ENCODE peak calls at places on chromosomes 16 and 17, in nine cellular contexts. K is uterus, G is prostate gland, D is tibial nerve, P is erythroblast, Y is adrenal gland, M is lower leg skin, L is GM12892, R is testis. O is an unnamed sample.
A peak's percentile ranks its signal among the peaks of the same experiment; 100 is the strongest.

GRCh38 chr17:79812969-79813825 is 16.3 kb upstream of the CBX8 start:
- DNase-seq in K (no peak), G (no peak), D (no peak), P (peak; percentile 34), Y (no peak), M (no peak), L (no peak), R (no peak), O (no peak)

GRCh38 chr16:26816885-26817571 is 249.7 kb upstream of the C16orf82 start:
- DNase-seq in K (no peak), G (no peak), D (no peak), P (no peak), Y (no peak), M (no peak), L (no peak), R (no peak), O (no peak)

GRCh38 chr17:48636177-48637018 is 10.2 kb upstream of the HOXB9 start:
- DNase-seq in K (peak; percentile 46), G (no peak), D (peak; percentile 26), P (peak; percentile 80), Y (peak; percentile 74), M (no peak), L (peak; percentile 84), R (peak; percentile 91), O (no peak)

GRCh38 chr17:81511800-81512559 is 619 bp downstream of the ACTG1 start:
- DNase-seq in K (peak; percentile 22), G (no peak), D (no peak), P (peak; percentile 69), Y (peak; percentile 50), M (peak; percentile 46), L (no peak), R (peak; percentile 32), O (no peak)

GRCh38 chr17:38742431-38743308 is 5.5 kb downstream of the PCGF2 start:
- DNase-seq in K (peak; percentile 83), G (no peak), D (no peak), P (peak; percentile 31), Y (peak; percentile 62), M (peak; percentile 67), L (no peak), R (peak; percentile 77), O (no peak)

GRCh38 chr17:73795730-73796129 is 151.5 kb upstream of the SDK2 start:
- DNase-seq in K (no peak), G (no peak), D (no peak), P (no peak), Y (no peak), M (no peak), L (no peak), R (no peak), O (no peak)

GRCh38 chr16:7482596-7483290 is 150.1 kb downstream of the RBFOX1 start:
- DNase-seq in K (no peak), G (no peak), D (no peak), P (no peak), Y (no peak), M (no peak), L (no peak), R (no peak), O (no peak)

GRCh38 chr17:60809421-60809820 is 131.8 kb downstream of the BCAS3 start:
- DNase-seq in K (no peak), G (no peak), D (no peak), P (no peak), Y (no peak), M (no peak), L (no peak), R (no peak), O (no peak)

GRCh38 chr16:56468800-56469199 is 17.4 kb downstream of the OGFOD1 start:
- DNase-seq in K (no peak), G (no peak), D (no peak), P (no peak), Y (no peak), M (no peak), L (no peak), R (no peak), O (no peak)

GRCh38 chr16:73056911-73057310 is 9.0 kb upstream of the ZFHX3 start:
- DNase-seq in K (no peak), G (no peak), D (no peak), P (no peak), Y (no peak), M (no peak), L (no peak), R (no peak), O (no peak)

GRCh38 chr17:39195568-39196160 is 1.8 kb downstream of the CACNB1 start:
- DNase-seq in K (no peak), G (no peak), D (no peak), P (no peak), Y (no peak), M (no peak), L (no peak), R (no peak), O (no peak)

GRCh38 chr17:55334881-55335523 is 70.2 kb downstream of the HLF start:
- DNase-seq in K (no peak), G (no peak), D (no peak), P (no peak), Y (no peak), M (no peak), L (no peak), R (no peak), O (no peak)

GRCh38 chr17:62681939-62682381 is 54.5 kb downstream of the MRC2 start:
- DNase-seq in K (no peak), G (no peak), D (no peak), P (no peak), Y (no peak), M (no peak), L (no peak), R (no peak), O (no peak)

GRCh38 chr16:68412061-68412460 is 36.2 kb downstream of the SMPD3 start:
- DNase-seq in K (no peak), G (no peak), D (no peak), P (no peak), Y (no peak), M (no peak), L (no peak), R (no peak), O (no peak)

GRCh38 chr16:27355610-27356009 is 41.8 kb downstream of the IL4R start:
- DNase-seq in K (no peak), G (no peak), D (no peak), P (peak; percentile 74), Y (peak; percentile 44), M (no peak), L (no peak), R (peak; percentile 77), O (peak; percentile 19)

GRCh38 chr16:11016524-11016988 is 72.2 kb downstream of the CLEC16A start:
- DNase-seq in K (no peak), G (no peak), D (no peak), P (no peak), Y (no peak), M (peak; percentile 65), L (no peak), R (no peak), O (no peak)

GRCh38 chr17:47995241-47995935 is 24.5 kb downstream of the CDK5RAP3 start:
- DNase-seq in K (no peak), G (no peak), D (no peak), P (no peak), Y (no peak), M (no peak), L (no peak), R (no peak), O (no peak)

GRCh38 chr16:87815567-87815966 is 49.8 kb upstream of the KLHDC4 start:
- DNase-seq in K (no peak), G (no peak), D (no peak), P (no peak), Y (no peak), M (no peak), L (no peak), R (peak; percentile 51), O (no peak)

GRCh38 chr17:29591737-29592624 is 951 bp upstream of the ANKRD13B start:
- DNase-seq in K (peak; percentile 89), G (peak; percentile 83), D (peak; percentile 77), P (peak; percentile 73), Y (peak; percentile 88), M (peak; percentile 81), L (peak; percentile 85), R (peak; percentile 90), O (peak; percentile 82)
- TF ChIP-seq POLR2A in K (peak; percentile 17), G (peak; percentile 58), D (no peak), P (no peak), Y (peak; percentile 5), M (no peak), L (no peak), R (no peak), O (no peak)

DNA sequence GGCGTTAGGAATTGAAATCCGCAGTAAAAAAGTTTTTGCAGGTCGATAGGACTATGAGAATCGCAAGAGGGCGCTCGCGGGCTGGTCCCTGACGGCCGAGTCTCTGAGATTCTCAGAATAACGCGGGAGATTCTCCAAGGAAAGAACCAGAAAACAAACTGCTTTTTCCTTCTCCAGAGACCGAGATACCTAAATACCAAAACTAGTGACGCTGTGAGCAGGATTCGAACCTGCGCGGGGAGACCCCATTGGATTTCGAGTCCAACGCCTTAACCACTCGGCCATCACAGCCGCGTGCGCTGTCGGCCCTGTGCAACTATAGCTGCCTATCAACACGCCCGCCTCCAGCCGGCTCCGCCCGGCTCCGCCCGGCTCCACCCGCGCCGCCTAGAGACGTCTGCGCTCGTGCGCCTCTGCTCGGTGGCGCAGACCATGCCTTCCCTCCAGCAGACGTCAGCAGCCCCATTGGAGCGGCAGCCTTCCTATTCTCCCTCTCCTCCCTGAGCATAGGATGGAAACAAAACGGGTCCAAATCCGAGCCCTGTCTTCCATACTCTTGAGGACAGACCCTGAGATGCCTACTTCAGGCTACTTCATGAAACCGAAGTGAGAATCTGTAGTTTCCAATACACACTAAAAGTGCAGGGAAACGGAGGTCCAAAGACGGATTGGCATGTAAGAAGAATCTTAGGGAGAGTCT is 13.4 kb downstream of the PER1 start:
- DNase-seq in K (peak; percentile 96), G (peak; percentile 93), D (peak; percentile 94), P (peak; percentile 98), Y (peak; percentile 93), M (peak; percentile 94), L (peak; percentile 80), R (peak; percentile 95), O (peak; percentile 93)
- TF ChIP-seq POLR2A in K (peak; percentile 75), G (peak; percentile 69), D (peak; percentile 60), P (peak; percentile 81), Y (peak; percentile 70), M (no peak), L (peak; percentile 40), R (peak; percentile 47), O (peak; percentile 78)

DNA sequence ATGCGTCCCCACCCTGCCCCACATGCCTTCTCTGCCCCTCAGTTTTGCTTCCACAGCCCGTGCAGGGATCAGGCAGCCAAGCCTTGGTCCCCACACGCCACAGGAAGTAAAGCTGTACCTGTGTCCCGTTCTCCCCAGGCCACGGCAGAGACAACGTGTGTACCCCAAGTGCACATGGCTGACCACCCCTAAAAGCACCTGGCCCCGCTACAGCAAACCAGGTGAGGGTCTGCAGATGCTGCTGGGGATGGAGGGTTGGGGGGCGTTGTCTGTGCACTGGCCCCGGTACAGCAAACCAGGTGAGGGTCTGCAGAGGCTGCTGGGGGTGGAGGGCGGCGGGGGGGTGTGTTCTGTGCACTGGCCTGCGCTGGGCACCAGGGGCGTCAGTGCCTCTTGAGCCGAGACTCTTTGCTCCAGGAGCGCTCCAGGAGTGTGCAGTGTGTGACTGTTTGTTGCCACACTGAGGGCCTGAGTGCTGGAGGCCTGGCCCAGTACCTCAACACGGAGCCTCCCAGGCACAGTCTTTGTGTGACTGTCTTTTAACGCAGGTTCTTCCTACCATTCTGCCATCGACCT is 18.8 kb downstream of the TCF25 start:
- DNase-seq in K (no peak), G (no peak), D (no peak), P (no peak), Y (no peak), M (no peak), L (no peak), R (no peak), O (no peak)
- TF ChIP-seq POLR2A in K (no peak), G (no peak), D (no peak), P (no peak), Y (no peak), M (no peak), L (no peak), R (no peak), O (no peak)

GRCh38 chr17:68035523-68036303 is at the start of gene KPNA2:
- DNase-seq in K (peak; percentile 95), G (peak; percentile 92), D (peak; percentile 86), P (peak; percentile 98), Y (peak; percentile 97), M (peak; percentile 94), L (peak; percentile 89), R (peak; percentile 96), O (peak; percentile 95)
- TF ChIP-seq POLR2A in K (peak; percentile 73), G (peak; percentile 30), D (peak; percentile 37), P (peak; percentile 89), Y (peak; percentile 79), M (no peak), L (peak; percentile 92), R (no peak), O (peak; percentile 79)